ENCODE peak calls at places on chromosomes 7 and 10, in seven cellular contexts. E is WTC11; D is NCI-H345; M is PC-3; W is ovary; F is stimulated activated CD8-positive, alpha-beta memory T cell treated with anti-CD3 and anti-CD28 coated beads, Interleukin-7, amount 100 ng/mL, for 48 hours; T is mucosa of gallbladder. K is an unnamed sample.

GRCh38 chr7:7695418-7695817 is 23.0 kb downstream of the RPA3 start:
- DNase-seq in F (no peak), M (no peak), T (no peak), W (no peak), D (no peak), E (no peak), K (no peak)

GRCh38 chr10:89916481-89916880 is 215.1 kb downstream of the KIF20B start:
- DNase-seq in D (no peak), E (no peak), M (peak), T (no peak), F (no peak), W (no peak), K (no peak)

GRCh38 chr7:1952169-1952760 is 280.5 kb downstream of the MAD1L1 start:
- DNase-seq in M (no peak), T (no peak), W (peak), D (no peak), E (no peak), F (no peak), K (peak)

GRCh38 chr7:95871078-95871848 is 98.9 kb downstream of the DYNC1I1 start:
- DNase-seq in T (peak), F (no peak), D (peak), W (peak), E (peak), M (peak), K (no peak)

GRCh38 chr10:70747192-70747965 is 37.8 kb downstream of the TBATA start:
- DNase-seq in W (no peak), F (no peak), D (no peak), E (no peak), M (no peak), T (no peak), K (peak)

GRCh38 chr7:144827581-144828139 is 8.2 kb downstream of the TPK1 start:
- DNase-seq in W (no peak), F (no peak), M (no peak), E (no peak), D (no peak), T (no peak), K (no peak)

GRCh38 chr7:94368371-94368791 is 26.3 kb upstream of the COL1A2 start:
- DNase-seq in T (no peak), E (no peak), M (no peak), D (peak), F (no peak), W (no peak), K (no peak)

GRCh38 chr7:154503962-154504550 is 451.9 kb downstream of the DPP6 start:
- DNase-seq in E (no peak), W (no peak), F (no peak), M (peak), T (no peak), D (peak), K (no peak)

GRCh38 chr10:79266543-79267312 is 80.5 kb upstream of the PPIF start:
- DNase-seq in E (no peak), W (no peak), T (peak), D (no peak), M (peak), F (no peak), K (no peak)

GRCh38 chr10:48579251-48579960 is 25.5 kb downstream of the ARHGAP22 start:
- DNase-seq in F (no peak), E (no peak), M (no peak), D (no peak), W (no peak), T (no peak), K (no peak)

GRCh38 chr7:150897502-150898474 is 45.5 kb downstream of the AOC1 start:
- DNase-seq in W (no peak), F (no peak), M (no peak), T (peak), D (no peak), E (no peak), K (no peak)

GRCh38 chr10:25178411-25178810 is 3.6 kb downstream of the GPR158 start:
- DNase-seq in E (no peak), F (no peak), D (no peak), W (no peak), T (no peak), M (no peak), K (no peak)

GRCh38 chr7:138001529-138002095 is at the start of gene CREB3L2:
- DNase-seq in M (peak), F (peak), T (peak), W (no peak), D (peak), E (peak), K (peak)

GRCh38 chr7:42065942-42066341 is 171.1 kb downstream of the GLI3 start:
- DNase-seq in F (no peak), D (no peak), M (no peak), T (no peak), W (no peak), E (no peak), K (no peak)

GRCh38 chr7:1839701-1840100 is 169.6 kb downstream of the ELFN1 start:
- DNase-seq in M (no peak), D (no peak), E (peak), W (peak), F (no peak), T (no peak), K (peak)

GRCh38 chr7:118072893-118073674 is 110.9 kb upstream of the LSM8 start:
- DNase-seq in T (no peak), W (no peak), M (no peak), F (no peak), E (no peak), D (no peak), K (no peak)

GRCh38 chr10:72889391-72889831 is 4.1 kb upstream of the OIT3 start:
- DNase-seq in F (no peak), T (no peak), M (peak), W (no peak), D (peak), E (no peak), K (no peak)

GRCh38 chr10:8404721-8405120 is 350.2 kb downstream of the GATA3 start:
- DNase-seq in E (no peak), F (no peak), W (no peak), M (peak), D (no peak), T (no peak), K (no peak)

GRCh38 chr7:13841284-13841683 is 148.2 kb downstream of the ETV1 start:
- DNase-seq in F (no peak), T (no peak), W (no peak), D (no peak), M (no peak), E (no peak), K (no peak)

GRCh38 chr7:101804087-101804631 is 13.3 kb upstream of the CUX1 start:
- DNase-seq in D (no peak), T (no peak), W (no peak), E (peak), M (no peak), F (no peak), K (no peak)

GRCh38 chr10:96271017-96271815 is at the start of gene BLNK:
- DNase-seq in M (peak), T (peak), F (no peak), D (no peak), W (no peak), E (no peak), K (no peak)

GRCh38 chr7:1897861-1898627 is 228.0 kb downstream of the ELFN1 start:
- DNase-seq in T (no peak), F (no peak), D (no peak), E (no peak), W (no peak), M (no peak), K (peak)

GRCh38 chr10:100889546-100889945 is 23.2 kb upstream of the SLF2 start:
- DNase-seq in E (no peak), F (no peak), W (no peak), D (no peak), M (no peak), T (no peak), K (no peak)

K was measured in chondrocyte.